ENCODE peak calls at places on chromosomes 13 and 19, in nine cellular contexts. One of them, this sample, is unnamed.

GRCh38 chr13:97826421-97826965 is 127.0 kb upstream of the IPO5 start:
- DNase-seq in hypothalamus: no peak
- DNase-seq in GM03348: no peak
- DNase-seq in smooth muscle cell of the brain vasculature: no peak
- DNase-seq in brain microvascular endothelial cell: no peak
- DNase-seq in germinal center: no peak
- DNase-seq in CD8-positive, alpha-beta memory T cell: no peak
- DNase-seq in amniotic stem cell: no peak
- DNase-seq in lung: no peak
- DNase-seq in this sample: no peak

GRCh38 chr13:46165485-46166220 is 16.3 kb downstream of the LCP1 start:
- DNase-seq in hypothalamus: no peak
- DNase-seq in GM03348: no peak
- DNase-seq in smooth muscle cell of the brain vasculature: no peak
- DNase-seq in brain microvascular endothelial cell: peak; percentile 48
- DNase-seq in germinal center: peak; percentile 34
- DNase-seq in CD8-positive, alpha-beta memory T cell: no peak
- DNase-seq in amniotic stem cell: no peak
- DNase-seq in lung: no peak
- DNase-seq in this sample: no peak

GRCh38 chr19:1856698-1857603 is 6.4 kb downstream of the KLF16 start:
- DNase-seq in hypothalamus: peak; percentile 18
- DNase-seq in GM03348: peak; percentile 85
- DNase-seq in smooth muscle cell of the brain vasculature: no peak
- DNase-seq in brain microvascular endothelial cell: peak; percentile 60
- DNase-seq in germinal center: peak; percentile 82
- DNase-seq in CD8-positive, alpha-beta memory T cell: peak; percentile 18
- DNase-seq in amniotic stem cell: no peak
- DNase-seq in lung: peak; percentile 85
- DNase-seq in this sample: peak; percentile 90

GRCh38 chr13:112852392-112852791 is 116.6 kb upstream of the MCF2L start:
- DNase-seq in hypothalamus: no peak
- DNase-seq in GM03348: no peak
- DNase-seq in smooth muscle cell of the brain vasculature: no peak
- DNase-seq in brain microvascular endothelial cell: no peak
- DNase-seq in germinal center: no peak
- DNase-seq in CD8-positive, alpha-beta memory T cell: no peak
- DNase-seq in amniotic stem cell: no peak
- DNase-seq in lung: no peak
- DNase-seq in this sample: no peak

GRCh38 chr19:6616011-6616410 is 25.1 kb upstream of the CD70 start:
- DNase-seq in hypothalamus: no peak
- DNase-seq in GM03348: peak; percentile 66
- DNase-seq in smooth muscle cell of the brain vasculature: no peak
- DNase-seq in brain microvascular endothelial cell: no peak
- DNase-seq in germinal center: no peak
- DNase-seq in CD8-positive, alpha-beta memory T cell: no peak
- DNase-seq in amniotic stem cell: no peak
- DNase-seq in lung: no peak
- DNase-seq in this sample: no peak

GRCh38 chr19:15250635-15250993 is 18.4 kb upstream of the EPHX3 start:
- DNase-seq in hypothalamus: no peak
- DNase-seq in GM03348: no peak
- DNase-seq in smooth muscle cell of the brain vasculature: no peak
- DNase-seq in brain microvascular endothelial cell: no peak
- DNase-seq in germinal center: no peak
- DNase-seq in CD8-positive, alpha-beta memory T cell: no peak
- DNase-seq in amniotic stem cell: no peak
- DNase-seq in lung: no peak
- DNase-seq in this sample: no peak

GRCh38 chr13:25372275-25373081 is 704 bp downstream of the ATP8A2 start:
- DNase-seq in hypothalamus: no peak
- DNase-seq in GM03348: no peak
- DNase-seq in smooth muscle cell of the brain vasculature: no peak
- DNase-seq in brain microvascular endothelial cell: no peak
- DNase-seq in germinal center: no peak
- DNase-seq in CD8-positive, alpha-beta memory T cell: no peak
- DNase-seq in amniotic stem cell: no peak
- DNase-seq in lung: no peak
- DNase-seq in this sample: no peak

GRCh38 chr13:46571189-46571901 is 18.4 kb downstream of the LRCH1 start:
- DNase-seq in hypothalamus: no peak
- DNase-seq in GM03348: no peak
- DNase-seq in smooth muscle cell of the brain vasculature: no peak
- DNase-seq in brain microvascular endothelial cell: peak; percentile 69
- DNase-seq in germinal center: no peak
- DNase-seq in CD8-positive, alpha-beta memory T cell: no peak
- DNase-seq in amniotic stem cell: no peak
- DNase-seq in lung: no peak
- DNase-seq in this sample: no peak

GRCh38 chr19:5127710-5128109 is 158.8 kb downstream of the KDM4B start:
- DNase-seq in hypothalamus: no peak
- DNase-seq in GM03348: no peak
- DNase-seq in smooth muscle cell of the brain vasculature: no peak
- DNase-seq in brain microvascular endothelial cell: no peak
- DNase-seq in germinal center: peak; percentile 80
- DNase-seq in CD8-positive, alpha-beta memory T cell: no peak
- DNase-seq in amniotic stem cell: no peak
- DNase-seq in lung: no peak
- DNase-seq in this sample: no peak

GRCh38 chr19:55312621-55313117 is 12.5 kb downstream of the TMEM150B start:
- DNase-seq in hypothalamus: no peak
- DNase-seq in GM03348: no peak
- DNase-seq in smooth muscle cell of the brain vasculature: no peak
- DNase-seq in brain microvascular endothelial cell: no peak
- DNase-seq in germinal center: no peak
- DNase-seq in CD8-positive, alpha-beta memory T cell: no peak
- DNase-seq in amniotic stem cell: no peak
- DNase-seq in lung: no peak
- DNase-seq in this sample: no peak

GRCh38 chr19:19535311-19536191 is 2.5 kb upstream of the CILP2 start:
- DNase-seq in hypothalamus: no peak
- DNase-seq in GM03348: no peak
- DNase-seq in smooth muscle cell of the brain vasculature: no peak
- DNase-seq in brain microvascular endothelial cell: no peak
- DNase-seq in germinal center: no peak
- DNase-seq in CD8-positive, alpha-beta memory T cell: no peak
- DNase-seq in amniotic stem cell: no peak
- DNase-seq in lung: no peak
- DNase-seq in this sample: no peak

GRCh38 chr19:10418281-10419199 is 1.8 kb upstream of the PDE4A start:
- DNase-seq in hypothalamus: no peak
- DNase-seq in GM03348: no peak
- DNase-seq in smooth muscle cell of the brain vasculature: no peak
- DNase-seq in brain microvascular endothelial cell: no peak
- DNase-seq in germinal center: no peak
- DNase-seq in CD8-positive, alpha-beta memory T cell: no peak
- DNase-seq in amniotic stem cell: no peak
- DNase-seq in lung: no peak
- DNase-seq in this sample: no peak

GRCh38 chr19:40907968-40908735 is 26.1 kb upstream of the CYP2A7 start:
- DNase-seq in hypothalamus: no peak
- DNase-seq in GM03348: no peak
- DNase-seq in smooth muscle cell of the brain vasculature: no peak
- DNase-seq in brain microvascular endothelial cell: no peak
- DNase-seq in germinal center: peak; percentile 61
- DNase-seq in CD8-positive, alpha-beta memory T cell: peak; percentile 55
- DNase-seq in amniotic stem cell: no peak
- DNase-seq in lung: peak; percentile 45
- DNase-seq in this sample: no peak

GRCh38 chr13:21320642-21321034 is 138.5 kb downstream of the ZDHHC20 start:
- DNase-seq in hypothalamus: no peak
- DNase-seq in GM03348: no peak
- DNase-seq in smooth muscle cell of the brain vasculature: no peak
- DNase-seq in brain microvascular endothelial cell: no peak
- DNase-seq in germinal center: no peak
- DNase-seq in CD8-positive, alpha-beta memory T cell: no peak
- DNase-seq in amniotic stem cell: no peak
- DNase-seq in lung: no peak
- DNase-seq in this sample: no peak

GRCh38 chr13:110618780-110619179 is 3.4 kb downstream of the NAXD start:
- DNase-seq in hypothalamus: no peak
- DNase-seq in GM03348: no peak
- DNase-seq in smooth muscle cell of the brain vasculature: no peak
- DNase-seq in brain microvascular endothelial cell: no peak
- DNase-seq in germinal center: no peak
- DNase-seq in CD8-positive, alpha-beta memory T cell: no peak
- DNase-seq in amniotic stem cell: no peak
- DNase-seq in lung: no peak
- DNase-seq in this sample: no peak

GRCh38 chr13:41061914-41062837 is 867 bp downstream of the WBP4 start:
- DNase-seq in hypothalamus: no peak
- DNase-seq in GM03348: peak; percentile 75
- DNase-seq in smooth muscle cell of the brain vasculature: no peak
- DNase-seq in brain microvascular endothelial cell: peak; percentile 50
- DNase-seq in germinal center: no peak
- DNase-seq in CD8-positive, alpha-beta memory T cell: no peak
- DNase-seq in amniotic stem cell: peak; percentile 40
- DNase-seq in lung: no peak
- DNase-seq in this sample: no peak

GRCh38 chr13:49444517-49445395 is 682 bp downstream of the SETDB2 start:
- DNase-seq in hypothalamus: no peak
- DNase-seq in GM03348: peak; percentile 50
- DNase-seq in smooth muscle cell of the brain vasculature: no peak
- DNase-seq in brain microvascular endothelial cell: no peak
- DNase-seq in germinal center: peak; percentile 60
- DNase-seq in CD8-positive, alpha-beta memory T cell: peak; percentile 8
- DNase-seq in amniotic stem cell: no peak
- DNase-seq in lung: no peak
- DNase-seq in this sample: peak; percentile 35

This sample was measured in mucosa of gallbladder.